ENCODE peak calls at places on chromosome 21, in five cellular contexts. Z, M, R, X and A are unnamed samples.

GRCh38 chr21:31999810-32000468 is 127.1 kb downstream of the HUNK start:
- DNase-seq in X (no peak), R (no peak), M (no peak), Z (no peak), A (no peak)

GRCh38 chr21:21165063-21165645 is 166.9 kb downstream of the NCAM2 start:
- DNase-seq in M (peak; percentile 6), X (peak; percentile 89), R (no peak), Z (no peak), A (no peak)

GRCh38 chr21:40335689-40336088 is 468.5 kb downstream of the PCP4 start:
- DNase-seq in M (no peak), Z (no peak), R (no peak), X (no peak), A (no peak)

GRCh38 chr21:46459356-46460112 is 843 bp downstream of the DIP2A start:
- DNase-seq in M (peak; percentile 50), X (peak; percentile 52), Z (peak; percentile 63), R (peak; percentile 48), A (no peak)

GRCh38 chr21:43318841-43319781 is 107.8 kb downstream of the SIK1 start:
- DNase-seq in X (peak; percentile 91), Z (no peak), M (no peak), R (no peak), A (peak; percentile 61)

GRCh38 chr21:25790122-25790951 is 55.6 kb downstream of the GABPA start:
- DNase-seq in R (no peak), Z (no peak), X (peak; percentile 47), M (peak; percentile 59), A (peak; percentile 11)

GRCh38 chr21:17679002-17679600 is 66.4 kb upstream of the BTG3 start:
- DNase-seq in X (peak; percentile 77), M (peak; percentile 67), R (no peak), Z (no peak), A (no peak)

GRCh38 chr21:46605759-46606426 is 1.0 kb upstream of the S100B start:
- DNase-seq in X (no peak), M (no peak), R (no peak), Z (no peak), A (no peak)

GRCh38 chr21:32096411-32096810 is 182.4 kb downstream of the MIS18A start:
- DNase-seq in X (no peak), R (peak; percentile 68), Z (peak; percentile 70), M (peak; percentile 79), A (no peak)

GRCh38 chr21:16215193-16215592 is 485.4 kb downstream of the USP25 start:
- DNase-seq in X (no peak), R (no peak), Z (no peak), M (no peak), A (no peak)

GRCh38 chr21:30257773-30258172 is 25.0 kb downstream of the KRTAP24-1 start:
- DNase-seq in Z (peak; percentile 48), X (peak; percentile 6), M (peak; percentile 83), R (peak; percentile 54), A (peak; percentile 39)

GRCh38 chr21:25421327-25422028 is 185.8 kb downstream of the MRPL39 start:
- DNase-seq in R (peak; percentile 44), X (peak; percentile 3), Z (no peak), M (peak; percentile 77), A (no peak)

GRCh38 chr21:43300496-43301423 is 126.2 kb downstream of the SIK1 start:
- DNase-seq in X (no peak), R (no peak), M (no peak), Z (no peak), A (no peak)

GRCh38 chr21:15355066-15355465 is 290.3 kb upstream of the NRIP1 start:
- DNase-seq in M (no peak), Z (no peak), R (no peak), X (no peak), A (no peak)

GRCh38 chr21:15272591-15272990 is 207.8 kb upstream of the NRIP1 start:
- DNase-seq in R (no peak), X (no peak), M (no peak), Z (no peak), A (peak; percentile 30)

GRCh38 chr21:32412998-32413504 is 545 bp downstream of the EVA1C start:
- DNase-seq in M (no peak), Z (no peak), X (no peak), R (no peak), A (no peak)

GRCh38 chr21:25963186-25963585 is 207.4 kb downstream of the APP start:
- DNase-seq in Z (no peak), M (no peak), X (peak; percentile 55), R (no peak), A (no peak)

GRCh38 chr21:9741343-9741742 is 780.0 kb upstream of the TPTE start:
- DNase-seq in Z (no peak), R (no peak), M (no peak), X (no peak), A (no peak)

GRCh38 chr21:24110846-24111245 is 1496.4 kb downstream of the MRPL39 start:
- DNase-seq in M (no peak), R (no peak), Z (no peak), X (no peak), A (no peak)

GRCh38 chr21:33042812-33043211 is 17.1 kb downstream of the OLIG2 start:
- DNase-seq in Z (no peak), X (peak; percentile 80), R (no peak), M (no peak), A (no peak)

GRCh38 chr21:32604484-32604883 is 7.7 kb downstream of the CFAP298 start:
- DNase-seq in Z (peak; percentile 78), R (peak; percentile 91), X (no peak), M (peak; percentile 16), A (no peak)

GRCh38 chr21:33205476-33205875 is 24.3 kb upstream of the IFNAR2 start:
- DNase-seq in R (no peak), Z (no peak), X (no peak), M (no peak), A (peak; percentile 27)

GRCh38 chr21:39668369-39668768 is 55.6 kb downstream of the B3GALT5 start:
- DNase-seq in Z (no peak), M (peak; percentile 67), R (peak; percentile 18), X (no peak), A (no peak)

GRCh38 chr21:29938968-29939858 is 583 bp downstream of the GRIK1 start:
- DNase-seq in R (peak; percentile 52), Z (peak; percentile 73), M (peak; percentile 30), X (no peak), A (no peak)

GRCh38 chr21:27371065-27371464 is 404.2 kb upstream of the ADAMTS5 start:
- DNase-seq in Z (no peak), R (no peak), X (no peak), M (no peak), A (no peak)

GRCh38 chr21:27369962-27370578 is 403.2 kb upstream of the ADAMTS5 start:
- DNase-seq in R (no peak), X (no peak), Z (no peak), M (no peak), A (no peak)

GRCh38 chr21:27369234-27369633 is 402.3 kb upstream of the ADAMTS5 start:
- DNase-seq in Z (no peak), M (no peak), X (no peak), R (no peak), A (no peak)

GRCh38 chr21:27372381-27372780 is 405.5 kb upstream of the ADAMTS5 start:
- DNase-seq in Z (no peak), M (peak; percentile 17), X (no peak), R (no peak), A (no peak)

DNA sequence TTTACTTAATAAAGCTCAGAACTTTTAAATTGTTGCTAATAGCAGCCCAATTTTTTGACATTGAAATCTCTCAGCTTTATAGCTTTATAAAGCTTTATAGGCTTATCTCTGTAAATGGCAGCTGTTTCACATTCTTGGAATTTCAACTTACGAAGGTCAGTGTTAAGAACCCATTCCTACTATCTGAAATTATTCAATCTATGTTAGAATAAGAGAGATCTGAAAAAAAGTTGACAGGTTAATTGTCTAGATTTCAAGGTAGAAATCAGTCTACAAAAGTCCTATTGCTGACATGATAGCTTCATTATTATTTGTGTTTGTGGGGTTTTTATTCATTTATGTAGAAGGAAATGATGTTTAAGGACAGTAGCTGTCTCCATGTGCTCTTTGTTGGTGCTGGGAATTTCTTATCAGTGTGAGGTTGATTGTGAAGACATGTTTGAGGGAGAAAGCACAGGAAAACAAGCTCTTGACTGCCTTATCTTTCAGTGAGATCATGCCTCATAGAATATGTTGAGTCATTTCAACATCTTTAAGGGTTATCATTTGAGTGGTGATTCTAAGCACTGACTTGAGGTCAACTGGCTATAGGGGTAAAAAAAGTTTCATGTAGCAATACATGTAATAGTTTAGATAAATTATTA is 404.9 kb upstream of the ADAMTS5 start:
- DNase-seq in M (peak; percentile 95), X (peak; percentile 46), R (no peak), Z (no peak), A (no peak)
- H3K23ac ChIP-seq in M (no peak overlapping the region), X (no peak overlapping the region), R (no peak overlapping the region), Z (no peak overlapping the region), A (no peak overlapping the region)

DNA sequence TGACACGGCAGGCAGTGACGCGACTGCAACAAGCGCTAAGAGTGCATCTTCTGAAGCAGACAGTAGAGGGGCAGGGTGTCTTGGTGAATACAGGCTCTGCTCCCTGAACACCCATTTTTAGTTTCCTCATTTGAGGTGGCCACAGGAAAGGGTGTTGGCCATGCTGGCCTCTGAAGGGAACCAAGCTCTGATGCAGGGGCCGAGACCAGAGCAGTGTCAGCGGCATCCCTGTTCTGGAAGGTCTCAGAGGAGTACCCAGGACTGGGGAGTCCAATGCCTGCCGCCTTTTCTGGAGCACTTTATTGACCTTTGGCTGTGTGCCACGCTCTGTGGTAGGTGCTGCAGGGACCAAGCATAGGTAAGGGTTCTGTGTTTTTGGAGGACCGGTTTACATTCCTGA is 100.4 kb downstream of the KCNJ6 start:
- DNase-seq in M (no peak), X (no peak), R (no peak), Z (no peak), A (no peak)
- H3K4ac ChIP-seq in M (no peak overlapping the region), X (no peak overlapping the region), R (no peak overlapping the region), Z (no peak overlapping the region), A (no peak overlapping the region)

GRCh38 chr21:45091540-45092322 is 17.4 kb downstream of the ADARB1 start:
- DNase-seq in R (no peak), Z (no peak), X (no peak), M (no peak), A (no peak)
- H3K23ac ChIP-seq in R (no peak overlapping the region), Z (no peak overlapping the region), X (no peak overlapping the region), M (no peak overlapping the region), A (no peak overlapping the region)

DNA sequence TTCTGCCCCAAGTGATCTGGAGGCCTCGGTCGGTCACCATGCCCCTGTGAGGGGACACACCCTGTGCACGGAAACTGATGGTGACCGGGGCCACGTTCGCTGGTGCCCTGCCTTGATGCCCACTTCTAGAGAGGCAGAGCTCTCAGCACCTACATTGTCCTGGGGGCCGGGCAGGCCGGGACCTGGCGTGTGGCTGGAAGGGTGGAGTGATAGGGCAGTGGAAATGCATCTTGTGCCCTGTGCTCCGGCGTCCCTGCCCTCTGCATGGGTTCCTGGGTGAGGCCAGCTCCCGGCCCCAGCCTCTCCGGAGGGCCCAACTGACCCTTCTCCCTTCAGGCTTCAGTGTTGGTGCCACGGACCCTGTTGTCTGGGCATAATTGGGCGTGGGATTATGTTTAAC is 11.0 kb upstream of the UMODL1 start:
- DNase-seq in M (no peak), R (no peak), X (no peak), Z (no peak), A (no peak)
- H3K4ac ChIP-seq in M (no peak overlapping the region), R (no peak overlapping the region), X (no peak overlapping the region), Z (no peak overlapping the region), A (no peak overlapping the region)

GRCh38 chr21:44332965-44333364 is 6.2 kb downstream of the CFAP410 start:
- DNase-seq in X (no peak), Z (no peak), M (no peak), R (no peak), A (no peak)
- H3K23ac ChIP-seq in X (no peak overlapping the region), Z (no peak overlapping the region), M (no peak overlapping the region), R (no peak overlapping the region), A (no peak overlapping the region)

GRCh38 chr21:45384656-45385548 is 20.1 kb upstream of the COL18A1 start:
- DNase-seq in X (no peak), M (no peak), R (no peak), Z (no peak), A (no peak)
- H3K4ac ChIP-seq in X (no peak overlapping the region), M (no peak overlapping the region), R (no peak overlapping the region), Z (peak overlapping the region; percentile 32), A (no peak overlapping the region)